ENCODE peak calls at places on chromosomes 6 and 20, in five cellular contexts. M is GM13977; Q is stimulated activated CD8-positive, alpha-beta memory T cell treated with anti-CD3 and anti-CD28 coated beads, Interleukin-4, amount 100 ng/mL, for 1 hour; I is effector CD4-positive, alpha-beta T cell; K is tibial nerve. O is an unnamed sample.

GRCh38 chr6:29641430-29642213 is 8.6 kb upstream of the GABBR1 start:
- DNase-seq in K (no peak), I (no peak), Q (no peak), M (no peak), O (no peak)

GRCh38 chr20:25056601-25057233 is 1.2 kb downstream of the ACSS1 start:
- DNase-seq in I (no peak), Q (no peak), M (peak), K (no peak), O (no peak)

GRCh38 chr6:37302086-37302686 is 44.2 kb upstream of the TMEM217 start:
- DNase-seq in I (no peak), Q (no peak), M (no peak), K (no peak), O (no peak)

GRCh38 chr6:31366693-31367470 is 9.9 kb upstream of the HLA-B start:
- DNase-seq in M (peak), I (peak), K (peak), Q (peak), O (peak)

GRCh38 chr20:3747471-3747870 is 15.0 kb downstream of the HSPA12B start:
- DNase-seq in I (no peak), K (no peak), Q (no peak), M (no peak), O (no peak)

GRCh38 chr6:33426590-33427563 is 7.0 kb downstream of the SYNGAP1 start:
- DNase-seq in K (no peak), Q (no peak), I (peak), M (peak), O (no peak)

GRCh38 chr6:106063448-106063850 is 22.7 kb upstream of the PRDM1 start:
- DNase-seq in Q (no peak), K (no peak), I (no peak), M (no peak), O (no peak)

GRCh38 chr6:126631343-126631742 is 291.4 kb downstream of the CENPW start:
- DNase-seq in K (no peak), Q (no peak), M (no peak), I (no peak), O (no peak)

GRCh38 chr6:74969591-74970267 is 236.1 kb downstream of the COL12A1 start:
- DNase-seq in M (no peak), Q (no peak), K (no peak), I (no peak), O (no peak)

GRCh38 chr6:155212616-155213380 is 51.0 kb upstream of the CLDN20 start:
- DNase-seq in Q (no peak), I (no peak), M (no peak), K (no peak), O (no peak)

GRCh38 chr6:54719633-54720032 is 126.9 kb upstream of the FAM83B start:
- DNase-seq in I (no peak), Q (no peak), M (no peak), K (no peak), O (no peak)

GRCh38 chr6:169529931-169530761 is 171.7 kb downstream of the WDR27 start:
- DNase-seq in M (no peak), I (no peak), K (no peak), Q (no peak), O (peak)

GRCh38 chr6:26420607-26421235 is 18.6 kb downstream of the BTN3A1 start:
- DNase-seq in I (peak), M (no peak), K (no peak), Q (no peak), O (peak)

GRCh38 chr6:121354764-121355163 is 20.5 kb upstream of the TBC1D32 start:
- DNase-seq in Q (no peak), I (no peak), M (no peak), K (no peak), O (no peak)

GRCh38 chr6:151096255-151096612 is 143.5 kb upstream of the AKAP12 start:
- DNase-seq in I (no peak), M (no peak), Q (no peak), K (no peak), O (no peak)

GRCh38 chr20:49166534-49167449 is 21.3 kb downstream of the STAU1 start:
- DNase-seq in Q (no peak), K (no peak), M (peak), I (no peak), O (no peak)

GRCh38 chr20:40991181-40991889 is 37.3 kb upstream of the TOP1 start:
- DNase-seq in K (peak), Q (no peak), I (no peak), M (peak), O (no peak)

GRCh38 chr20:61052195-61052594 is 199.9 kb upstream of the CDH4 start:
- DNase-seq in I (no peak), M (no peak), Q (no peak), K (no peak), O (no peak)

GRCh38 chr20:11001767-11002540 is 328.2 kb upstream of the JAG1 start:
- DNase-seq in I (no peak), K (no peak), Q (no peak), M (no peak), O (peak)

GRCh38 chr6:138593100-138593877 is 94.0 kb upstream of the NHSL1 start:
- DNase-seq in M (peak), K (peak), I (peak), Q (no peak), O (peak)